ENCODE peak calls at places on chromosomes 12 and 14, in nine cellular contexts. H, E, S, N, K, C, U, B and F are unnamed samples.
A peak's percentile ranks its signal among the peaks of the same experiment; 100 is the strongest.

GRCh38 chr12:89671469-89671868 is 37.2 kb downstream of the ATP2B1 start:
- DNase-seq in H (peak; percentile 64), E (no peak), S (no peak), N (no peak), K (no peak), C (no peak), U (no peak), B (no peak), F (no peak)

GRCh38 chr14:55556929-55557623 is 22.9 kb upstream of the KTN1 start:
- DNase-seq in H (peak; percentile 84), E (peak; percentile 24), S (peak; percentile 85), N (peak; percentile 86), K (peak; percentile 93), C (peak; percentile 87), U (peak; percentile 88), B (no peak), F (no peak)

GRCh38 chr14:24978862-24979724 is 70.9 kb downstream of the STXBP6 start:
- DNase-seq in H (peak; percentile 34), E (no peak), S (peak; percentile 42), N (no peak), K (no peak), C (no peak), U (no peak), B (no peak), F (no peak)

GRCh38 chr12:50788562-50788961 is 24.7 kb downstream of the ATF1 start:
- DNase-seq in H (peak; percentile 98), E (no peak), S (no peak), N (no peak), K (no peak), C (no peak), U (no peak), B (no peak), F (no peak)

GRCh38 chr14:23399136-23399535 is 8.9 kb downstream of the MYH6 start:
- DNase-seq in H (no peak), E (no peak), S (no peak), N (peak; percentile 52), K (no peak), C (no peak), U (no peak), B (no peak), F (no peak)

GRCh38 chr14:60722163-60722835 is 1.9 kb downstream of the SIX4 start:
- DNase-seq in H (peak; percentile 79), E (peak; percentile 19), S (peak; percentile 62), N (peak; percentile 58), K (peak; percentile 22), C (peak; percentile 36), U (peak; percentile 17), B (peak; percentile 50), F (peak; percentile 74)

GRCh38 chr12:68675098-68675842 is 11.5 kb upstream of the NUP107 start:
- DNase-seq in H (no peak), E (no peak), S (peak; percentile 34), N (no peak), K (no peak), C (no peak), U (no peak), B (no peak), F (peak; percentile 88)

GRCh38 chr12:104352106-104352713 is 48.7 kb downstream of the EID3 start:
- DNase-seq in H (peak; percentile 64), E (no peak), S (no peak), N (no peak), K (no peak), C (no peak), U (no peak), B (no peak), F (no peak)

GRCh38 chr12:93922583-93923006 is 225.8 kb upstream of the PLXNC1 start:
- DNase-seq in H (no peak), E (no peak), S (no peak), N (no peak), K (peak; percentile 87), C (no peak), U (no peak), B (peak; percentile 21), F (no peak)

GRCh38 chr14:22152161-22152870 is 436.7 kb downstream of the DAD1 start:
- DNase-seq in H (no peak), E (no peak), S (no peak), N (no peak), K (no peak), C (no peak), U (no peak), B (no peak), F (no peak)

GRCh38 chr12:63779498-63780481 is at the start of gene RXYLT1:
- DNase-seq in H (peak; percentile 67), E (peak; percentile 82), S (peak; percentile 81), N (peak; percentile 93), K (peak; percentile 86), C (peak; percentile 82), U (peak; percentile 91), B (peak; percentile 74), F (peak; percentile 96)

GRCh38 chr12:22978962-22979361 is 354.0 kb downstream of the ETNK1 start:
- DNase-seq in H (peak; percentile 95), E (no peak), S (no peak), N (no peak), K (no peak), C (no peak), U (no peak), B (no peak), F (no peak)

GRCh38 chr12:69000069-69000468 is 67.1 kb upstream of the CPM start:
- DNase-seq in H (no peak), E (no peak), S (no peak), N (no peak), K (no peak), C (no peak), U (no peak), B (no peak), F (no peak)

GRCh38 chr12:48286665-48287064 is 64.1 kb downstream of the ZNF641 start:
- DNase-seq in H (no peak), E (no peak), S (peak; percentile 5), N (no peak), K (no peak), C (no peak), U (peak; percentile 28), B (no peak), F (no peak)

GRCh38 chr12:76247992-76248391 is 100.2 kb downstream of the BBS10 start:
- DNase-seq in H (no peak), E (no peak), S (no peak), N (no peak), K (no peak), C (no peak), U (no peak), B (no peak), F (no peak)

GRCh38 chr12:111245701-111246476 is 123.0 kb downstream of the PHETA1 start:
- DNase-seq in H (no peak), E (no peak), S (no peak), N (no peak), K (no peak), C (no peak), U (no peak), B (no peak), F (no peak)

DNA sequence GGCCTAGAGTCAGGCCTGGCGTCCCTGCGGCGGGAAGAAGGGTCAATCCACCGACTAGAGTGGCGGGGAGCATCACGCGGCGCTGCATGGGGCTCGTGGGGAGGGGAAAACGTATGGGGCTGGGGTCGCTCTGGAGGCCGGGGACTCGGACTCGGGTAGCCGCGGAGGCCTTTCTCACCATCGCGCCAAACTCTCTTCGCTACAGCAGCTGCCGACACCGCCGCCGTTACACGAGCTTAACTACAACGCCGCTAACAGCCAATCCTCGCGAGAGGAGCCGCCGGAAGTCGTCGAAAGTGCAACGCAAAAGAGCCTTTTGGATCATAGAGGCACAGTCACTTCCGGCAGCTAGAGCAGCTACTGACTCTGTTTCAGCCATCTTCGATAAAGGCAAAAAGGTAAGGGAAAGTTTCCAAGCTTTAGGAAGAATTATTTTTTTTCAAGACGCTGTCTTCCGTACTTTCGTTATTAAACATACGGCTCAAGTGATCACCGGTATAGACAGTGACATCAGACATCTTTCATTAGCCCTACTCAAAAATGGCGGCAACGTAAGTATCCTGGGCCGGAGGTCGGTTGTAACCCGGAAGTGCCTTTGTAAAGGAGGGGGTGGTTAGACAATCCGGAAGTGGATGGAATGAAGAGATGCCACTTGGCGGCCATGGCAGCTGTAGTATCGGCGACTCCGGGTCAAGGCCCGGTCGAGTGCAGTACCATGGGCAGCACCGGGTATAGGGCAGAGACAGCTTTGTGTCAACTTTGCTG is at the start of the genes ERH and SLC39A9:
- DNase-seq in H (peak; percentile 97), E (peak; percentile 97), S (peak; percentile 98), N (peak; percentile 97), K (peak; percentile 97), C (peak; percentile 96), U (peak; percentile 99), B (peak; percentile 96), F (peak; percentile 98)
- TF ChIP-seq POLR2A in H (peak; percentile 93), E (peak; percentile 54), S (peak; percentile 85), N (no peak), K (peak; percentile 55), C (peak; percentile 9), U (no peak), B (peak; percentile 85), F (no peak)

GRCh38 chr14:95462491-95462890 is 54.0 kb downstream of the SYNE3 start:
- DNase-seq in H (no peak), E (no peak), S (no peak), N (no peak), K (no peak), C (no peak), U (no peak), B (no peak), F (no peak)
- H3K4me1 ChIP-seq in H (peaks cover 5% of the 10 kb centered on the region), E (no peaks in the 10 kb centered on the region), S (peaks cover 8% of the 10 kb centered on the region), N (peaks cover 4% of the 10 kb centered on the region), K (no peaks in the 10 kb centered on the region), C (no peaks in the 10 kb centered on the region), U (no peaks in the 10 kb centered on the region), B (peaks cover 11% of the 10 kb centered on the region), F (peaks cover 37% of the 10 kb centered on the region)

GRCh38 chr12:38904932-38905479 is 385 bp downstream of the CPNE8 start:
- DNase-seq in H (no peak), E (peak; percentile 84), S (peak; percentile 85), N (peak; percentile 91), K (peak; percentile 95), C (peak; percentile 69), U (peak; percentile 77), B (peak; percentile 79), F (peak; percentile 93)

GRCh38 chr12:38907171-38907923 is 2.0 kb upstream of the CPNE8 start:
- DNase-seq in H (no peak), E (no peak), S (no peak), N (no peak), K (no peak), C (no peak), U (no peak), B (no peak), F (no peak)

GRCh38 chr12:38903596-38903995 is 1.8 kb downstream of the CPNE8 start:
- DNase-seq in H (no peak), E (no peak), S (no peak), N (no peak), K (no peak), C (no peak), U (no peak), B (no peak), F (no peak)

GRCh38 chr12:38905480-38906351 is at the start of gene CPNE8:
- DNase-seq in H (no peak), E (peak; percentile 80), S (peak; percentile 77), N (peak; percentile 92), K (peak; percentile 94), C (peak; percentile 41), U (peak; percentile 78), B (peak; percentile 82), F (peak; percentile 92)

GRCh38 chr12:38906482-38907170 is 1.2 kb upstream of the CPNE8 start:
- DNase-seq in H (no peak), E (peak; percentile 84), S (peak; percentile 86), N (peak; percentile 91), K (peak; percentile 90), C (peak; percentile 66), U (peak; percentile 88), B (peak; percentile 78), F (peak; percentile 94)
- TF ChIP-seq POLR2A in H (no peak), E (peak; percentile 45), S (peak; percentile 52), N (no peak), K (peak; percentile 18), C (no peak), U (no peak), B (peak; percentile 28), F (no peak)

GRCh38 chr12:65878540-65878939 is 54.3 kb downstream of the HMGA2 start:
- DNase-seq in H (no peak), E (no peak), S (peak; percentile 16), N (no peak), K (no peak), C (no peak), U (no peak), B (no peak), F (no peak)
- H3K4me1 ChIP-seq in H (peaks cover 31% of the 10 kb centered on the region), E (peaks cover 6% of the 10 kb centered on the region), S (peaks cover 38% of the 10 kb centered on the region), N (no peaks in the 10 kb centered on the region), K (peaks cover 6% of the 10 kb centered on the region), C (no peaks in the 10 kb centered on the region), U (peaks cover 8% of the 10 kb centered on the region), B (no peaks in the 10 kb centered on the region), F (peaks cover 7% of the 10 kb centered on the region)